ENCODE peak calls at places on chromosome 10, in six cellular contexts. Z, S, O, P, L and F are unnamed samples.

GRCh38 chr10:6647811-6648526 is 67.9 kb upstream of the PRKCQ start:
- DNase-seq in Z (peak; percentile 46), S (no peak), O (no peak), P (peak; percentile 67), L (peak; percentile 2), F (no peak)

GRCh38 chr10:7151538-7151937 is 259.3 kb downstream of the SFMBT2 start:
- DNase-seq in Z (no peak), S (no peak), O (no peak), P (no peak), L (no peak), F (no peak)

GRCh38 chr10:68088744-68089143 is 13.7 kb upstream of the HERC4 start:
- DNase-seq in Z (no peak), S (no peak), O (no peak), P (no peak), L (no peak), F (no peak)

GRCh38 chr10:71127773-71128172 is 84.6 kb upstream of the UNC5B start:
- DNase-seq in Z (no peak), S (no peak), O (no peak), P (no peak), L (no peak), F (no peak)

GRCh38 chr10:68327889-68328786 is 3.7 kb upstream of the HNRNPH3 start:
- DNase-seq in Z (no peak), S (no peak), O (peak; percentile 35), P (peak; percentile 63), L (peak; percentile 39), F (no peak)

GRCh38 chr10:23344251-23344841 is at the start of gene C10orf67:
- DNase-seq in Z (peak; percentile 11), S (peak; percentile 21), O (peak; percentile 19), P (peak; percentile 60), L (peak; percentile 39), F (no peak)

GRCh38 chr10:50260791-50261281 is 9.5 kb upstream of the ASAH2 start:
- DNase-seq in Z (no peak), S (no peak), O (no peak), P (no peak), L (no peak), F (no peak)

GRCh38 chr10:6270951-6271350 is 68.2 kb downstream of the PFKFB3 start:
- DNase-seq in Z (no peak), S (no peak), O (no peak), P (no peak), L (no peak), F (no peak)

GRCh38 chr10:79399242-79399831 is 46.1 kb downstream of the ZCCHC24 start:
- DNase-seq in Z (peak; percentile 49), S (peak; percentile 88), O (peak; percentile 96), P (peak; percentile 88), L (peak; percentile 90), F (no peak)

GRCh38 chr10:35502697-35503096 is 102.4 kb upstream of the GJD4 start:
- DNase-seq in Z (no peak), S (no peak), O (no peak), P (no peak), L (no peak), F (no peak)

GRCh38 chr10:129033354-129033729 is 433.7 kb upstream of the MGMT start:
- DNase-seq in Z (no peak), S (no peak), O (no peak), P (no peak), L (no peak), F (no peak)

GRCh38 chr10:87771871-87772500 is 46.0 kb downstream of the ATAD1 start:
- DNase-seq in Z (no peak), S (no peak), O (no peak), P (peak; percentile 21), L (no peak), F (no peak)
- TF ChIP-seq CTCF in Z (peak; percentile 35), S (peak; percentile 49), O (peak; percentile 23), P (peak; percentile 64), L (no peak), F (peak; percentile 26)

GRCh38 chr10:98268694-98269386 is 846 bp upstream of the LOXL4 start:
- DNase-seq in Z (no peak), S (peak; percentile 42), O (no peak), P (no peak), L (no peak), F (no peak)

GRCh38 chr10:98267894-98268693 is at the start of gene LOXL4:
- DNase-seq in Z (no peak), S (peak; percentile 63), O (peak; percentile 60), P (peak; percentile 68), L (no peak), F (no peak)

GRCh38 chr10:98266647-98267046 is 1.3 kb downstream of the LOXL4 start:
- DNase-seq in Z (no peak), S (no peak), O (no peak), P (no peak), L (no peak), F (no peak)

GRCh38 chr10:98265403-98266378 is 2.3 kb downstream of the LOXL4 start:
- DNase-seq in Z (no peak), S (no peak), O (no peak), P (no peak), L (no peak), F (no peak)

GRCh38 chr10:98267069-98267893 is 713 bp downstream of the LOXL4 start:
- DNase-seq in Z (no peak), S (no peak), O (no peak), P (no peak), L (no peak), F (no peak)
- H3K4me3 ChIP-seq in Z (no peak overlapping the region), S (peak overlapping the region; percentile 71), O (peak overlapping the region; percentile 47), P (no peak overlapping the region), L (peak overlapping the region; percentile 46), F (no peak overlapping the region)

GRCh38 chr10:83991986-83992753 is 147.1 kb upstream of the GHITM start:
- DNase-seq in Z (peak; percentile 35), S (no peak), O (no peak), P (peak; percentile 58), L (no peak), F (no peak)
- TF ChIP-seq CTCF in Z (no peak), S (no peak), O (no peak), P (peak; percentile 51), L (peak; percentile 7), F (peak; percentile 56)

GRCh38 chr10:133061296-133062038 is 26.3 kb upstream of the ADGRA1 start:
- DNase-seq in Z (no peak), S (no peak), O (no peak), P (no peak), L (no peak), F (no peak)

GRCh38 chr10:133060466-133060865 is 27.3 kb upstream of the ADGRA1 start:
- DNase-seq in Z (no peak), S (no peak), O (no peak), P (no peak), L (no peak), F (no peak)

GRCh38 chr10:133060881-133061280 is 26.8 kb upstream of the ADGRA1 start:
- DNase-seq in Z (no peak), S (no peak), O (no peak), P (no peak), L (no peak), F (no peak)

GRCh38 chr10:133062085-133062484 is 25.6 kb upstream of the ADGRA1 start:
- DNase-seq in Z (no peak), S (no peak), O (no peak), P (no peak), L (no peak), F (peak; percentile 11)

DNA sequence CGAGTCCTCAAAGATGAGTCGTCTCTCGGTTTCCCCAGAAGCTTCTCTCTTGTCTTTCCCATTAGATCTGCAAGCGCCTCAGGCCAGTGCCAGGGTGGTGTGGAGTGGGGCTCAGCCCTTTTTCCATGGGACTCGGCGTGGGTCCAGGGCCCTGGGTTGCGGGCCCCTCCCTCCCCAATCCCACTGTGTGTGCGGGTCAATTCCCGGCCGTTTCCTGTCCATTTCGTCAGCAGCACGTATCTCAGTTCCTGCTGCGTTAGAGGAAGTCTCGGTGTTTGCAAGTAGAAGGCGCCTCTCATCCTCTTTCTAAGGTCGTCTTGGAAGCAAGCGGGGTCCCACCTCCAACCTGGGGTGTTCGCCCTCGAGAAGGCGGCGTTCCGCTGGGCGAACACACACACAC is 25.1 kb upstream of the ADGRA1 start:
- DNase-seq in Z (no peak), S (no peak), O (no peak), P (no peak), L (no peak), F (no peak)
- H3K4me3 ChIP-seq in Z (no peak overlapping the region), S (no peak overlapping the region), O (no peak overlapping the region), P (no peak overlapping the region), L (no peak overlapping the region), F (no peak overlapping the region)

GRCh38 chr10:122162566-122163181 is 108.4 kb upstream of the BTBD16 start:
- DNase-seq in Z (no peak), S (no peak), O (no peak), P (peak; percentile 62), L (no peak), F (no peak)
- TF ChIP-seq CTCF in Z (no peak), S (no peak), O (no peak), P (no peak), L (peak; percentile 50), F (no peak)

GRCh38 chr10:78035437-78035836 is 1.8 kb downstream of the RPS24 start:
- DNase-seq in Z (no peak), S (no peak), O (no peak), P (no peak), L (no peak), F (no peak)

GRCh38 chr10:78033623-78034470 is at the start of gene RPS24:
- DNase-seq in Z (peak; percentile 97), S (peak; percentile 94), O (peak; percentile 94), P (peak; percentile 99), L (peak; percentile 97), F (peak; percentile 94)

GRCh38 chr10:78035025-78035424 is 1.4 kb downstream of the RPS24 start:
- DNase-seq in Z (no peak), S (no peak), O (no peak), P (no peak), L (no peak), F (no peak)

GRCh38 chr10:78038105-78038504 is 4.4 kb downstream of the RPS24 start:
- DNase-seq in Z (no peak), S (no peak), O (no peak), P (no peak), L (no peak), F (no peak)

GRCh38 chr10:78035933-78036583 is 2.4 kb downstream of the RPS24 start:
- DNase-seq in Z (no peak), S (no peak), O (no peak), P (no peak), L (no peak), F (no peak)
- H3K4me3 ChIP-seq in Z (no peak overlapping the region), S (peak overlapping the region; percentile 84), O (no peak overlapping the region), P (no peak overlapping the region), L (peak overlapping the region; percentile 17), F (peak overlapping the region; percentile 98)

DNA sequence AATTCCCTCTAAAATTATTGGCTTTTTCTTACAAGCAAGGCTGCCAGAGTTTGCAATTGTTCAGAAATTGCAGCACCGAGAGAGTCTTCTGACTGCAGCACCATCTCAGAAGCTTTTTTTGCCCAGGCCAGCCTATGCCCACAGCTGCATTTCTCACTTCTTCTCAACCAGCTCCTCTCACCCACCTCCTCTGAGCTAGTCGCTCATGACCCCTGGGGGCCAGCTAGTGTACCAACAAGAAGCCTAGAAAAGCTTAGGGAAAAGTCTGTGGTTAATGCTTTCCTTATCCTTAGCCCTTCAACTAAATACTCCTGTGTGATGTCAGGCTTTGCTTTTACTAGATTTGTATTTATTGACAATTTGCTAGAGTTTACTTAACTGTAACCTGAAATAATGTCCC is 264.9 kb downstream of the HTR7 start:
- DNase-seq in Z (peak; percentile 14), S (no peak), O (no peak), P (peak; percentile 77), L (peak; percentile 48), F (peak; percentile 28)
- TF ChIP-seq CTCF in Z (no peak), S (no peak), O (no peak), P (peak; percentile 59), L (peak; percentile 85), F (peak; percentile 74)